ENCODE peak calls at places on chromosome 19, in four cellular contexts. T, C, R and V are unnamed samples.

GRCh38 chr19:49807174-49807830 is 5.8 kb downstream of the FUZ start:
- DNase-seq in T (no peak), C (no peak), R (no peak), V (no peak)

GRCh38 chr19:5037936-5038335 is 69.0 kb downstream of the KDM4B start:
- DNase-seq in T (no peak), C (no peak), R (no peak), V (no peak)

GRCh38 chr19:27745978-27746542 is 1466.9 kb downstream of the UQCRFS1 start:
- DNase-seq in T (no peak), C (no peak), R (no peak), V (no peak)

GRCh38 chr19:5823579-5824281 is 15.8 kb downstream of the FUT6 start:
- DNase-seq in T (no peak), C (no peak), R (no peak), V (no peak)

GRCh38 chr19:34482380-34483250 is 1.1 kb downstream of the WTIP start:
- DNase-seq in T (peak; percentile 37), C (peak; percentile 46), R (peak; percentile 39), V (peak; percentile 47)

GRCh38 chr19:41869374-41869955 is 7.6 kb upstream of the CD79A start:
- DNase-seq in T (no peak), C (no peak), R (no peak), V (no peak)

GRCh38 chr19:27654266-27654990 is 1558.5 kb downstream of the UQCRFS1 start:
- DNase-seq in T (no peak), C (no peak), R (no peak), V (no peak)

GRCh38 chr19:5642204-5642603 is 19.3 kb downstream of the SAFB start:
- DNase-seq in T (no peak), C (no peak), R (no peak), V (no peak)

GRCh38 chr19:10927691-10928562 is 512 bp downstream of the YIPF2 start:
- DNase-seq in T (no peak), C (no peak), R (no peak), V (no peak)

GRCh38 chr19:58544591-58545285 is 874 bp downstream of the TRIM28 start:
- DNase-seq in T (peak; percentile 47), C (no peak), R (peak; percentile 52), V (no peak)

GRCh38 chr19:19079571-19079970 is 15.8 kb downstream of the SLC25A42 start:
- DNase-seq in T (no peak), C (no peak), R (no peak), V (no peak)
- H3K9ac ChIP-seq in T (no peak overlapping the region), C (no peak overlapping the region), R (no peak overlapping the region), V (no peak overlapping the region)

GRCh38 chr19:16115309-16116039 is 3.8 kb downstream of the RAB8A start:
- DNase-seq in T (no peak), C (no peak), R (no peak), V (no peak)

GRCh38 chr19:16116067-16116466 is 4.4 kb downstream of the RAB8A start:
- DNase-seq in T (no peak), C (no peak), R (no peak), V (no peak)

GRCh38 chr19:16121141-16121540 is 9.5 kb downstream of the RAB8A start:
- DNase-seq in T (no peak), C (no peak), R (no peak), V (no peak)

GRCh38 chr19:16117594-16118033 is 5.9 kb downstream of the RAB8A start:
- DNase-seq in T (no peak), C (no peak), R (no peak), V (no peak)

GRCh38 chr19:16118489-16119033 is 6.9 kb downstream of the RAB8A start:
- DNase-seq in T (no peak), C (no peak), R (no peak), V (no peak)
- H3K4me2 ChIP-seq in T (no peak overlapping the region), C (no peak overlapping the region), R (no peak overlapping the region), V (no peak overlapping the region)

GRCh38 chr19:19366691-19367396 is 38.6 kb upstream of the GATAD2A start:
- DNase-seq in T (peak; percentile 64), C (peak; percentile 54), R (peak; percentile 60), V (peak; percentile 78)
- H3K9ac ChIP-seq in T (peak overlapping the region; percentile 28), C (peak overlapping the region; percentile 31), R (no peak overlapping the region), V (no peak overlapping the region)

GRCh38 chr19:54128441-54128725 is 9.2 kb upstream of the CNOT3 start:
- DNase-seq in T (no peak), C (no peak), R (no peak), V (no peak)
- H3K4me2 ChIP-seq in T (no peak overlapping the region), C (no peak overlapping the region), R (no peak overlapping the region), V (no peak overlapping the region)

DNA sequence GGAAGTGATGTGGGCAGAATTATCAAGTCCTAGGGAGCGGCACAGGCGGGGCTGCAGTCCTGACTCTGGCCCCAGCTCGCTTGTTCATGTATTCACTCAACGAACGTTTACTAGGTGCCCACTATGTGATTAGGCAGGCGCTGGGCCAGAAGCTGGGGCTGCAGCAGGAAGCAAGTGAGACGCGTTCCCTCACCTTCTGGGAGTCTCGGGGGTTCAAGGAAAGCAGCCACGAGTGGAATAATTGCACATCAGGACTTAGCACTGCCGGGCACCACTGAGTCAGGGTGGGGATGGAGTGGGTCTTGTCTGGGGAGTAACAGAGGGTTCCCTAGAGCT is 2.5 kb upstream of the LMTK3 start:
- DNase-seq in T (no peak), C (no peak), R (no peak), V (no peak)
- H3K9ac ChIP-seq in T (no peak overlapping the region), C (no peak overlapping the region), R (no peak overlapping the region), V (no peak overlapping the region)

GRCh38 chr19:30688696-30689095 is 316.5 kb downstream of the ZNF536 start:
- DNase-seq in T (no peak), C (no peak), R (no peak), V (no peak)

GRCh38 chr19:30684613-30685012 is 312.4 kb downstream of the ZNF536 start:
- DNase-seq in T (no peak), C (no peak), R (no peak), V (no peak)

GRCh38 chr19:30685601-30686000 is 313.4 kb downstream of the ZNF536 start:
- DNase-seq in T (no peak), C (no peak), R (no peak), V (no peak)

GRCh38 chr19:30686911-30687566 is 314.9 kb downstream of the ZNF536 start:
- DNase-seq in T (no peak), C (no peak), R (no peak), V (no peak)

DNA sequence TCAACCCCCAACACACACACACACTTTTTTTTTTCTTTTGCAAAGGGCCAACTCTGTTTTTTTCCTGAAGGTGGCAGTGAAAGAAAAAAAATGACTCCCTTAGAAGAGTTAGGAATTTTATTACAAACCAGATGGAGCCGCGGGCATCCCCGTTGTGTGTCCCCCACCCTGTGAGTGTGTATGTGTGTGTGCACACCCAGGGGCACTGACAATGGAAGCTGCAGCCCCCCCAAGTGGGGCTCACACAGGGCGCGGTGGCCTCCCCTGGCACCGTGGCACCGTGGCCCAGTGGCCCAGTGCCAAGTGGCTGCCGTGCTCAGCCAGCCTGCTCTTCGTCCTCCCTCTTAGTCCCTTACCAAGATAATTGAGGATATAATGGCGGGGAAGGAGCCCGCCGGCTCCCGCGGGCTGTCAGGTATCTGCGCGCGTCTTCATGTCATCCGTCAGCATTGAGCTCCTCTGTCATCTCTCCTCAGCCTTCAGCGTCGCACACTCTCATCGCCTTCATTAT is 314.1 kb downstream of the ZNF536 start:
- DNase-seq in T (no peak), C (peak; percentile 8), R (peak; percentile 40), V (no peak)
- H3K4me2 ChIP-seq in T (no peak overlapping the region), C (no peak overlapping the region), R (no peak overlapping the region), V (no peak overlapping the region)

GRCh38 chr19:1540353-1540925 is 16.6 kb downstream of the PLK5 start:
- DNase-seq in T (no peak), C (no peak), R (no peak), V (no peak)
- H3K9ac ChIP-seq in T (no peak overlapping the region), C (no peak overlapping the region), R (no peak overlapping the region), V (no peak overlapping the region)

GRCh38 chr19:35781650-35782049 is 6.3 kb downstream of the ARHGAP33 start:
- DNase-seq in T (no peak), C (no peak), R (no peak), V (no peak)
- H3K4me2 ChIP-seq in T (no peak overlapping the region), C (no peak overlapping the region), R (no peak overlapping the region), V (no peak overlapping the region)

GRCh38 chr19:40663712-40664692 is 26.4 kb downstream of the NUMBL start:
- DNase-seq in T (peak; percentile 50), C (peak; percentile 44), R (no peak), V (no peak)
- H3K9ac ChIP-seq in T (peak overlapping the region; percentile 85), C (peak overlapping the region; percentile 63), R (peak overlapping the region; percentile 55), V (peak overlapping the region; percentile 17)

GRCh38 chr19:51007488-51007887 is 6.1 kb upstream of the KLK8 start:
- DNase-seq in T (no peak), C (no peak), R (no peak), V (no peak)

GRCh38 chr19:51012661-51013190 is 6.8 kb downstream of the KLK10 start:
- DNase-seq in T (no peak), C (no peak), R (no peak), V (no peak)

GRCh38 chr19:51006406-51006805 is 5.0 kb upstream of the KLK8 start:
- DNase-seq in T (no peak), C (no peak), R (no peak), V (peak; percentile 73)

GRCh38 chr19:51010066-51010795 is 8.8 kb upstream of the KLK8 start:
- DNase-seq in T (no peak), C (no peak), R (no peak), V (peak; percentile 92)

GRCh38 chr19:51009061-51009891 is 7.9 kb upstream of the KLK8 start:
- DNase-seq in T (no peak), C (no peak), R (no peak), V (no peak)
- H3K4me2 ChIP-seq in T (no peak overlapping the region), C (no peak overlapping the region), R (no peak overlapping the region), V (peak overlapping the region; percentile 58)